ENCODE peak calls at places on chromosomes 7 and 10, in eight cellular contexts. One of them, this sample, is unnamed.

GRCh38 chr10:30026080-30026479 is 33.3 kb downstream of the JCAD start:
- DNase-seq in stimulated activated CD4-positive, alpha-beta T cell treated with anti-CD3 and anti-CD28 coated beads, Interleukin-1b, Interleukin-23, amount 100 ng/mL, for 4 hours: no peak
- DNase-seq in Right ventricle myocardium superior: no peak
- DNase-seq in GM12878: no peak
- DNase-seq in T-cell: no peak
- DNase-seq in left lung: no peak
- DNase-seq in GM20000: no peak
- DNase-seq in Calu3: no peak
- DNase-seq in this sample: no peak

GRCh38 chr7:101106387-101106786 is 20.5 kb upstream of the SERPINE1 start:
- DNase-seq in stimulated activated CD4-positive, alpha-beta T cell treated with anti-CD3 and anti-CD28 coated beads, Interleukin-1b, Interleukin-23, amount 100 ng/mL, for 4 hours: no peak
- DNase-seq in Right ventricle myocardium superior: no peak
- DNase-seq in GM12878: no peak
- DNase-seq in T-cell: no peak
- DNase-seq in left lung: no peak
- DNase-seq in GM20000: no peak
- DNase-seq in Calu3: no peak
- DNase-seq in this sample: no peak

GRCh38 chr7:96953676-96954513 is 51.5 kb upstream of the DLX6 start:
- DNase-seq in stimulated activated CD4-positive, alpha-beta T cell treated with anti-CD3 and anti-CD28 coated beads, Interleukin-1b, Interleukin-23, amount 100 ng/mL, for 4 hours: no peak
- DNase-seq in Right ventricle myocardium superior: no peak
- DNase-seq in GM12878: no peak
- DNase-seq in T-cell: no peak
- DNase-seq in left lung: no peak
- DNase-seq in GM20000: no peak
- DNase-seq in Calu3: no peak
- DNase-seq in this sample: no peak

GRCh38 chr10:80996615-80997193 is 459.0 kb downstream of the SH2D4B start:
- DNase-seq in stimulated activated CD4-positive, alpha-beta T cell treated with anti-CD3 and anti-CD28 coated beads, Interleukin-1b, Interleukin-23, amount 100 ng/mL, for 4 hours: no peak
- DNase-seq in Right ventricle myocardium superior: no peak
- DNase-seq in GM12878: no peak
- DNase-seq in T-cell: no peak
- DNase-seq in left lung: no peak
- DNase-seq in GM20000: no peak
- DNase-seq in Calu3: no peak
- DNase-seq in this sample: no peak

GRCh38 chr10:79066460-79067240 is 2.1 kb upstream of the ZMIZ1 start:
- DNase-seq in stimulated activated CD4-positive, alpha-beta T cell treated with anti-CD3 and anti-CD28 coated beads, Interleukin-1b, Interleukin-23, amount 100 ng/mL, for 4 hours: no peak
- DNase-seq in Right ventricle myocardium superior: no peak
- DNase-seq in GM12878: no peak
- DNase-seq in T-cell: no peak
- DNase-seq in left lung: no peak
- DNase-seq in GM20000: peak; percentile 81
- DNase-seq in Calu3: peak; percentile 63
- DNase-seq in this sample: no peak

GRCh38 chr7:74544706-74545469 is 91.2 kb downstream of the GTF2IRD1 start:
- DNase-seq in stimulated activated CD4-positive, alpha-beta T cell treated with anti-CD3 and anti-CD28 coated beads, Interleukin-1b, Interleukin-23, amount 100 ng/mL, for 4 hours: peak; percentile 10
- DNase-seq in Right ventricle myocardium superior: peak; percentile 49
- DNase-seq in GM12878: no peak
- DNase-seq in T-cell: no peak
- DNase-seq in left lung: peak; percentile 49
- DNase-seq in GM20000: no peak
- DNase-seq in Calu3: no peak
- DNase-seq in this sample: no peak

GRCh38 chr7:91264924-91265681 is 870 bp downstream of the FZD1 start:
- DNase-seq in stimulated activated CD4-positive, alpha-beta T cell treated with anti-CD3 and anti-CD28 coated beads, Interleukin-1b, Interleukin-23, amount 100 ng/mL, for 4 hours: no peak
- DNase-seq in Right ventricle myocardium superior: peak; percentile 77
- DNase-seq in GM12878: no peak
- DNase-seq in T-cell: no peak
- DNase-seq in left lung: peak; percentile 49
- DNase-seq in GM20000: peak; percentile 63
- DNase-seq in Calu3: peak; percentile 38
- DNase-seq in this sample: peak; percentile 60

GRCh38 chr7:42454006-42454405 is 217.0 kb upstream of the GLI3 start:
- DNase-seq in stimulated activated CD4-positive, alpha-beta T cell treated with anti-CD3 and anti-CD28 coated beads, Interleukin-1b, Interleukin-23, amount 100 ng/mL, for 4 hours: no peak
- DNase-seq in Right ventricle myocardium superior: no peak
- DNase-seq in GM12878: no peak
- DNase-seq in T-cell: no peak
- DNase-seq in left lung: no peak
- DNase-seq in GM20000: no peak
- DNase-seq in Calu3: no peak
- DNase-seq in this sample: no peak

GRCh38 chr10:20892011-20892585 is 5.0 kb downstream of the NEBL start:
- DNase-seq in stimulated activated CD4-positive, alpha-beta T cell treated with anti-CD3 and anti-CD28 coated beads, Interleukin-1b, Interleukin-23, amount 100 ng/mL, for 4 hours: no peak
- DNase-seq in Right ventricle myocardium superior: peak; percentile 61
- DNase-seq in GM12878: no peak
- DNase-seq in T-cell: no peak
- DNase-seq in left lung: no peak
- DNase-seq in GM20000: no peak
- DNase-seq in Calu3: no peak
- DNase-seq in this sample: no peak

GRCh38 chr7:87645446-87645845 is 17.2 kb downstream of the RUNDC3B start:
- DNase-seq in stimulated activated CD4-positive, alpha-beta T cell treated with anti-CD3 and anti-CD28 coated beads, Interleukin-1b, Interleukin-23, amount 100 ng/mL, for 4 hours: no peak
- DNase-seq in Right ventricle myocardium superior: no peak
- DNase-seq in GM12878: no peak
- DNase-seq in T-cell: no peak
- DNase-seq in left lung: no peak
- DNase-seq in GM20000: no peak
- DNase-seq in Calu3: no peak
- DNase-seq in this sample: no peak

GRCh38 chr7:66146701-66147100 is 32.1 kb downstream of the CRCP start:
- DNase-seq in stimulated activated CD4-positive, alpha-beta T cell treated with anti-CD3 and anti-CD28 coated beads, Interleukin-1b, Interleukin-23, amount 100 ng/mL, for 4 hours: no peak
- DNase-seq in Right ventricle myocardium superior: no peak
- DNase-seq in GM12878: no peak
- DNase-seq in T-cell: no peak
- DNase-seq in left lung: no peak
- DNase-seq in GM20000: no peak
- DNase-seq in Calu3: no peak
- DNase-seq in this sample: no peak

GRCh38 chr10:84447701-84448400 is 119.5 kb downstream of the CCSER2 start:
- DNase-seq in stimulated activated CD4-positive, alpha-beta T cell treated with anti-CD3 and anti-CD28 coated beads, Interleukin-1b, Interleukin-23, amount 100 ng/mL, for 4 hours: no peak
- DNase-seq in Right ventricle myocardium superior: no peak
- DNase-seq in GM12878: no peak
- DNase-seq in T-cell: no peak
- DNase-seq in left lung: no peak
- DNase-seq in GM20000: no peak
- DNase-seq in Calu3: no peak
- DNase-seq in this sample: no peak

GRCh38 chr7:33516634-33517033 is 387.3 kb downstream of the BBS9 start:
- DNase-seq in stimulated activated CD4-positive, alpha-beta T cell treated with anti-CD3 and anti-CD28 coated beads, Interleukin-1b, Interleukin-23, amount 100 ng/mL, for 4 hours: no peak
- DNase-seq in Right ventricle myocardium superior: no peak
- DNase-seq in GM12878: no peak
- DNase-seq in T-cell: no peak
- DNase-seq in left lung: no peak
- DNase-seq in GM20000: no peak
- DNase-seq in Calu3: no peak
- DNase-seq in this sample: no peak

GRCh38 chr7:130494480-130494879 is 2.6 kb downstream of the MEST start:
- DNase-seq in stimulated activated CD4-positive, alpha-beta T cell treated with anti-CD3 and anti-CD28 coated beads, Interleukin-1b, Interleukin-23, amount 100 ng/mL, for 4 hours: no peak
- DNase-seq in Right ventricle myocardium superior: no peak
- DNase-seq in GM12878: no peak
- DNase-seq in T-cell: no peak
- DNase-seq in left lung: no peak
- DNase-seq in GM20000: no peak
- DNase-seq in Calu3: no peak
- DNase-seq in this sample: no peak

GRCh38 chr7:18780266-18780665 is 284.7 kb downstream of the HDAC9 start:
- DNase-seq in stimulated activated CD4-positive, alpha-beta T cell treated with anti-CD3 and anti-CD28 coated beads, Interleukin-1b, Interleukin-23, amount 100 ng/mL, for 4 hours: no peak
- DNase-seq in Right ventricle myocardium superior: no peak
- DNase-seq in GM12878: no peak
- DNase-seq in T-cell: no peak
- DNase-seq in left lung: no peak
- DNase-seq in GM20000: no peak
- DNase-seq in Calu3: no peak
- DNase-seq in this sample: no peak

GRCh38 chr10:17857040-17857439 is 47.9 kb downstream of the MRC1 start:
- DNase-seq in stimulated activated CD4-positive, alpha-beta T cell treated with anti-CD3 and anti-CD28 coated beads, Interleukin-1b, Interleukin-23, amount 100 ng/mL, for 4 hours: no peak
- DNase-seq in Right ventricle myocardium superior: no peak
- DNase-seq in GM12878: no peak
- DNase-seq in T-cell: no peak
- DNase-seq in left lung: no peak
- DNase-seq in GM20000: no peak
- DNase-seq in Calu3: no peak
- DNase-seq in this sample: no peak

GRCh38 chr7:74479066-74479781 is 25.5 kb downstream of the GTF2IRD1 start:
- DNase-seq in stimulated activated CD4-positive, alpha-beta T cell treated with anti-CD3 and anti-CD28 coated beads, Interleukin-1b, Interleukin-23, amount 100 ng/mL, for 4 hours: no peak
- DNase-seq in Right ventricle myocardium superior: no peak
- DNase-seq in GM12878: no peak
- DNase-seq in T-cell: no peak
- DNase-seq in left lung: peak; percentile 86
- DNase-seq in GM20000: no peak
- DNase-seq in Calu3: peak; percentile 41
- DNase-seq in this sample: peak; percentile 49

GRCh38 chr10:117439243-117439912 is 64.1 kb upstream of the PDZD8 start:
- DNase-seq in stimulated activated CD4-positive, alpha-beta T cell treated with anti-CD3 and anti-CD28 coated beads, Interleukin-1b, Interleukin-23, amount 100 ng/mL, for 4 hours: no peak
- DNase-seq in Right ventricle myocardium superior: peak; percentile 65
- DNase-seq in GM12878: no peak
- DNase-seq in T-cell: no peak
- DNase-seq in left lung: no peak
- DNase-seq in GM20000: no peak
- DNase-seq in Calu3: no peak
- DNase-seq in this sample: no peak

GRCh38 chr7:43692582-43693373 is 36.5 kb downstream of the COA1 start:
- DNase-seq in stimulated activated CD4-positive, alpha-beta T cell treated with anti-CD3 and anti-CD28 coated beads, Interleukin-1b, Interleukin-23, amount 100 ng/mL, for 4 hours: no peak
- DNase-seq in Right ventricle myocardium superior: no peak
- DNase-seq in GM12878: no peak
- DNase-seq in T-cell: no peak
- DNase-seq in left lung: no peak
- DNase-seq in GM20000: no peak
- DNase-seq in Calu3: no peak
- DNase-seq in this sample: no peak

GRCh38 chr10:34612446-34612845 is 202.7 kb downstream of the PARD3 start:
- DNase-seq in stimulated activated CD4-positive, alpha-beta T cell treated with anti-CD3 and anti-CD28 coated beads, Interleukin-1b, Interleukin-23, amount 100 ng/mL, for 4 hours: no peak
- DNase-seq in Right ventricle myocardium superior: no peak
- DNase-seq in GM12878: no peak
- DNase-seq in T-cell: no peak
- DNase-seq in left lung: no peak
- DNase-seq in GM20000: no peak
- DNase-seq in Calu3: no peak
- DNase-seq in this sample: no peak

GRCh38 chr7:29112721-29113120 is 33.6 kb downstream of the CPVL start:
- DNase-seq in stimulated activated CD4-positive, alpha-beta T cell treated with anti-CD3 and anti-CD28 coated beads, Interleukin-1b, Interleukin-23, amount 100 ng/mL, for 4 hours: no peak
- DNase-seq in Right ventricle myocardium superior: no peak
- DNase-seq in GM12878: no peak
- DNase-seq in T-cell: no peak
- DNase-seq in left lung: no peak
- DNase-seq in GM20000: no peak
- DNase-seq in Calu3: no peak
- DNase-seq in this sample: no peak

GRCh38 chr7:88396948-88397322 is 90.2 kb upstream of the STEAP4 start:
- DNase-seq in stimulated activated CD4-positive, alpha-beta T cell treated with anti-CD3 and anti-CD28 coated beads, Interleukin-1b, Interleukin-23, amount 100 ng/mL, for 4 hours: no peak
- DNase-seq in Right ventricle myocardium superior: no peak
- DNase-seq in GM12878: no peak
- DNase-seq in T-cell: no peak
- DNase-seq in left lung: no peak
- DNase-seq in GM20000: no peak
- DNase-seq in Calu3: no peak
- DNase-seq in this sample: no peak

GRCh38 chr7:74306737-74307469 is 17.7 kb downstream of the CLIP2 start:
- DNase-seq in stimulated activated CD4-positive, alpha-beta T cell treated with anti-CD3 and anti-CD28 coated beads, Interleukin-1b, Interleukin-23, amount 100 ng/mL, for 4 hours: no peak
- DNase-seq in Right ventricle myocardium superior: peak; percentile 64
- DNase-seq in GM12878: no peak
- DNase-seq in T-cell: no peak
- DNase-seq in left lung: peak; percentile 61
- DNase-seq in GM20000: peak; percentile 55
- DNase-seq in Calu3: no peak
- DNase-seq in this sample: peak; percentile 64

GRCh38 chr10:11245095-11245479 is 227.4 kb downstream of the CELF2 start:
- DNase-seq in stimulated activated CD4-positive, alpha-beta T cell treated with anti-CD3 and anti-CD28 coated beads, Interleukin-1b, Interleukin-23, amount 100 ng/mL, for 4 hours: no peak
- DNase-seq in Right ventricle myocardium superior: no peak
- DNase-seq in GM12878: no peak
- DNase-seq in T-cell: no peak
- DNase-seq in left lung: no peak
- DNase-seq in GM20000: no peak
- DNase-seq in Calu3: no peak
- DNase-seq in this sample: no peak

GRCh38 chr7:120724448-120724847 is 133.5 kb downstream of the TSPAN12 start:
- DNase-seq in stimulated activated CD4-positive, alpha-beta T cell treated with anti-CD3 and anti-CD28 coated beads, Interleukin-1b, Interleukin-23, amount 100 ng/mL, for 4 hours: no peak
- DNase-seq in Right ventricle myocardium superior: no peak
- DNase-seq in GM12878: no peak
- DNase-seq in T-cell: no peak
- DNase-seq in left lung: no peak
- DNase-seq in GM20000: no peak
- DNase-seq in Calu3: no peak
- DNase-seq in this sample: no peak

GRCh38 chr7:129786179-129786514 is 166.6 kb downstream of the UBE2H start:
- DNase-seq in stimulated activated CD4-positive, alpha-beta T cell treated with anti-CD3 and anti-CD28 coated beads, Interleukin-1b, Interleukin-23, amount 100 ng/mL, for 4 hours: no peak
- DNase-seq in Right ventricle myocardium superior: no peak
- DNase-seq in GM12878: no peak
- DNase-seq in T-cell: no peak
- DNase-seq in left lung: no peak
- DNase-seq in GM20000: no peak
- DNase-seq in Calu3: no peak
- DNase-seq in this sample: no peak

GRCh38 chr7:30595461-30596042 is 874 bp downstream of the GARS1 start:
- DNase-seq in stimulated activated CD4-positive, alpha-beta T cell treated with anti-CD3 and anti-CD28 coated beads, Interleukin-1b, Interleukin-23, amount 100 ng/mL, for 4 hours: no peak
- DNase-seq in Right ventricle myocardium superior: no peak
- DNase-seq in GM12878: peak; percentile 1
- DNase-seq in T-cell: no peak
- DNase-seq in left lung: no peak
- DNase-seq in GM20000: peak; percentile 15
- DNase-seq in Calu3: no peak
- DNase-seq in this sample: no peak

GRCh38 chr7:498678-499641 is 20.7 kb downstream of the PDGFA start:
- DNase-seq in stimulated activated CD4-positive, alpha-beta T cell treated with anti-CD3 and anti-CD28 coated beads, Interleukin-1b, Interleukin-23, amount 100 ng/mL, for 4 hours: no peak
- DNase-seq in Right ventricle myocardium superior: peak; percentile 49
- DNase-seq in GM12878: no peak
- DNase-seq in T-cell: no peak
- DNase-seq in left lung: no peak
- DNase-seq in GM20000: no peak
- DNase-seq in Calu3: no peak
- DNase-seq in this sample: no peak

GRCh38 chr10:57977262-57977661 is 290.4 kb downstream of the IPMK start:
- DNase-seq in stimulated activated CD4-positive, alpha-beta T cell treated with anti-CD3 and anti-CD28 coated beads, Interleukin-1b, Interleukin-23, amount 100 ng/mL, for 4 hours: no peak
- DNase-seq in Right ventricle myocardium superior: no peak
- DNase-seq in GM12878: no peak
- DNase-seq in T-cell: no peak
- DNase-seq in left lung: no peak
- DNase-seq in GM20000: no peak
- DNase-seq in Calu3: no peak
- DNase-seq in this sample: no peak

GRCh38 chr10:18238875-18239485 is 98.8 kb downstream of the CACNB2 start:
- DNase-seq in stimulated activated CD4-positive, alpha-beta T cell treated with anti-CD3 and anti-CD28 coated beads, Interleukin-1b, Interleukin-23, amount 100 ng/mL, for 4 hours: no peak
- DNase-seq in Right ventricle myocardium superior: no peak
- DNase-seq in GM12878: no peak
- DNase-seq in T-cell: no peak
- DNase-seq in left lung: no peak
- DNase-seq in GM20000: peak; percentile 21
- DNase-seq in Calu3: no peak
- DNase-seq in this sample: no peak

GRCh38 chr10:100705139-100705538 is 40.2 kb upstream of the PAX2 start:
- DNase-seq in stimulated activated CD4-positive, alpha-beta T cell treated with anti-CD3 and anti-CD28 coated beads, Interleukin-1b, Interleukin-23, amount 100 ng/mL, for 4 hours: no peak
- DNase-seq in Right ventricle myocardium superior: no peak
- DNase-seq in GM12878: no peak
- DNase-seq in T-cell: no peak
- DNase-seq in left lung: no peak
- DNase-seq in GM20000: no peak
- DNase-seq in Calu3: no peak
- DNase-seq in this sample: no peak

GRCh38 chr10:117537904-117538524 is 4.5 kb upstream of the EMX2 start:
- DNase-seq in stimulated activated CD4-positive, alpha-beta T cell treated with anti-CD3 and anti-CD28 coated beads, Interleukin-1b, Interleukin-23, amount 100 ng/mL, for 4 hours: no peak
- DNase-seq in Right ventricle myocardium superior: no peak
- DNase-seq in GM12878: peak; percentile 16
- DNase-seq in T-cell: no peak
- DNase-seq in left lung: no peak
- DNase-seq in GM20000: peak; percentile 74
- DNase-seq in Calu3: no peak
- DNase-seq in this sample: no peak

GRCh38 chr7:16762177-16762576 is 8.6 kb downstream of the TSPAN13 start:
- DNase-seq in stimulated activated CD4-positive, alpha-beta T cell treated with anti-CD3 and anti-CD28 coated beads, Interleukin-1b, Interleukin-23, amount 100 ng/mL, for 4 hours: no peak
- DNase-seq in Right ventricle myocardium superior: no peak
- DNase-seq in GM12878: no peak
- DNase-seq in T-cell: no peak
- DNase-seq in left lung: no peak
- DNase-seq in GM20000: no peak
- DNase-seq in Calu3: no peak
- DNase-seq in this sample: no peak